ENCODE peak calls at places on chromosomes 4 and X, in six cellular contexts. G is endothelial cell of umbilical vein, L is NB4, U is A549, K is K562, N is HepG2. O is an unnamed sample.

GRCh38 chr4:145279122-145279960 is 99.0 kb upstream of the OTUD4 start:
- DNase-seq in N (no peak), L (no peak), G (peak), K (peak), U (no peak), O (no peak)

GRCh38 chrX:19698691-19699090 is 183.4 kb upstream of the MAP3K15 start:
- DNase-seq in K (no peak), U (no peak), L (no peak), G (no peak), N (no peak), O (no peak)

GRCh38 chrX:13990126-13990525 is 39.6 kb downstream of the GEMIN8 start:
- DNase-seq in N (no peak), K (no peak), L (no peak), G (no peak), U (no peak), O (no peak)

GRCh38 chr4:72377491-72378194 is 191.4 kb downstream of the ADAMTS3 start:
- DNase-seq in G (no peak), N (no peak), K (no peak), L (no peak), U (no peak), O (no peak)

GRCh38 chr4:118904935-118905334 is 16.3 kb downstream of the SYNPO2 start:
- DNase-seq in G (peak), U (no peak), N (no peak), K (peak), L (peak), O (no peak)

GRCh38 chr4:158500054-158500453 is 21.6 kb upstream of the RXFP1 start:
- DNase-seq in U (no peak), G (no peak), K (no peak), N (no peak), L (no peak), O (no peak)

GRCh38 chr4:53943345-53944085 is 120.9 kb downstream of the CHIC2 start:
- DNase-seq in L (peak), K (no peak), G (peak), N (no peak), U (no peak), O (no peak)

GRCh38 chr4:82890602-82890912 is 396 bp downstream of the SEC31A start:
- DNase-seq in K (no peak), U (peak), G (no peak), N (no peak), L (no peak), O (no peak)

GRCh38 chr4:95867919-95868318 is 28.0 kb downstream of the PDHA2 start:
- DNase-seq in N (no peak), G (peak), K (peak), U (no peak), L (peak), O (no peak)

GRCh38 chr4:118765399-118765798 is 70.5 kb downstream of the SEC24D start:
- DNase-seq in G (peak), U (peak), N (no peak), L (no peak), K (peak), O (no peak)

GRCh38 chr4:190020790-190021717 is 6.0 kb downstream of the FRG2 start:
- DNase-seq in K (peak), G (no peak), N (peak), L (no peak), U (peak), O (no peak)

GRCh38 chr4:6885953-6886557 is 23.6 kb upstream of the TBC1D14 start:
- DNase-seq in G (peak), K (no peak), U (no peak), L (peak), N (no peak), O (peak)
- TF ChIP-seq MYC in G (no peak), K (no peak), U (no peak), L (peak), N (no peak), O (no peak)

GRCh38 chr4:86439293-86439692 is 79.4 kb upstream of the MAPK10 start:
- DNase-seq in K (no peak), L (no peak), N (no peak), G (no peak), U (no peak), O (no peak)

GRCh38 chr4:86442881-86443280 is 83.0 kb upstream of the MAPK10 start:
- DNase-seq in G (no peak), U (no peak), N (no peak), K (no peak), L (no peak), O (no peak)

GRCh38 chr4:86446996-86447395 is 87.1 kb upstream of the MAPK10 start:
- DNase-seq in N (no peak), U (no peak), L (no peak), K (no peak), G (no peak), O (no peak)

GRCh38 chr4:86443495-86443894 is 83.6 kb upstream of the MAPK10 start:
- DNase-seq in L (no peak), N (no peak), G (no peak), K (no peak), U (no peak), O (no peak)

DNA sequence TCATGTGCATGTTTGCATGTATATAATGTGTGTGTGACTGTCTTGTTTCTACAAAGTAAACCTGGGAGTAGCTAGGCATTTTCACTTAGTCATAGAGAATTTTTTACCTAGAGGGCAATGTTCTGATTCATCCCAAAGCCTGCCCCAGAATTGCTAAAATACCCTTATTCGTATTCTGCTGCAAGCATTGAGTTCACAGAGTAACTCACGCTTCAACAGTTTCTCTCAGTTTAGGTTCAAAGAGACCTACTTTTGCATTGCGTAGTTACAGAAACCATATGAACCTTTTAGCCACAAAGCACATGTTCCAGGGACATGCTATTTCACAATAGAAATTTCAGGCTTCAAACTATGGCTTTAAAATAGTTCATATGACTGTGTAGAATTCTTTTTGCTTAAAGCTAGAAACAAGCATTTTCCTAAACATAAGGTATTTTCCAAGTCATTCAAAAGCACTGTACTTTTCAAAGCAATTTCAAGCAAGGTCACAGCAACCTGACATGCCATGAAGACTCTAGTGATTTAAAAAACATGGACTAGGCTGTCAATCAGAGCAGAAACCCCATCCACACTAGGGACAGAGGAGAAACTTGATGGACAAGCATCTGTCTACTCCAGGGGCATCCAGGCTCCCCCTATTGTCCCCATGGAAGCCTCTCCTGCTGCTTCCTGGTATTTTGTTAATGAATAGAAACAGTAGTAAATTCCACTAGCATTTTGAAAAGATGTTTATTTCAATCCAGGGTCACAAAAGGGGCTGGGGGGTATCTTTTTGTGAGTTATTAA is 81.5 kb upstream of the MAPK10 start:
- DNase-seq in G (no peak), L (no peak), N (no peak), U (peak), K (no peak), O (peak)
- TF ChIP-seq MYC in G (no peak), L (no peak), N (no peak), U (no peak), K (no peak), O (no peak)

GRCh38 chr4:51906167-51906647 is 63.3 kb downstream of the DCUN1D4 start:
- DNase-seq in N (no peak), K (peak), U (no peak), L (peak), G (peak), O (peak)

GRCh38 chr4:51907001-51907669 is 64.2 kb downstream of the DCUN1D4 start:
- DNase-seq in N (no peak), L (no peak), U (no peak), G (peak), K (no peak), O (no peak)

DNA sequence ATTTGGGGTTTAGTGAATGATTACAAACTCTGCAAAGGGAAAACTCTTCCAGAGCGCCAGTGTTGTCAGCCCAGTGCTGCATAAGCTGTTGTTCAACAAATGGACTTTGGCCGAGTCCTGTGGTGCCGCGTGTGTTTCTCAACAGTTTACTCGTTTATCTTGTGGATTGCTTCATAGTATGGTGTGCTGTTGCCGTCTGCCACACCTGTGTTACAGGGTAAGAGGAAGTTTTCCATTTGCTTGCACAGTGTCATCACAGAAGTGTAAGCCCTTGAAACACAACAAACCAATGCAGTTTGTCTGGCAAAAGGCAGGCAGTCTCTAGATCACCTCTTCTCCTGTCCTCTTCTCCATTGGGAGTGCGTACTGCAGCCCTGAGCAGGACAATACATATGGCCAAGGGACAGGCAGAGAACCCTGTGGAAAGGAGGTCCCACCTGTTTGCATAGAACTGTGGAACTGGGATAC is 66.3 kb downstream of the DCUN1D4 start:
- DNase-seq in G (no peak), N (peak), K (no peak), L (no peak), U (no peak), O (no peak)
- TF ChIP-seq MYC in G (no peak), N (peak), K (no peak), L (no peak), U (no peak), O (no peak)

DNA sequence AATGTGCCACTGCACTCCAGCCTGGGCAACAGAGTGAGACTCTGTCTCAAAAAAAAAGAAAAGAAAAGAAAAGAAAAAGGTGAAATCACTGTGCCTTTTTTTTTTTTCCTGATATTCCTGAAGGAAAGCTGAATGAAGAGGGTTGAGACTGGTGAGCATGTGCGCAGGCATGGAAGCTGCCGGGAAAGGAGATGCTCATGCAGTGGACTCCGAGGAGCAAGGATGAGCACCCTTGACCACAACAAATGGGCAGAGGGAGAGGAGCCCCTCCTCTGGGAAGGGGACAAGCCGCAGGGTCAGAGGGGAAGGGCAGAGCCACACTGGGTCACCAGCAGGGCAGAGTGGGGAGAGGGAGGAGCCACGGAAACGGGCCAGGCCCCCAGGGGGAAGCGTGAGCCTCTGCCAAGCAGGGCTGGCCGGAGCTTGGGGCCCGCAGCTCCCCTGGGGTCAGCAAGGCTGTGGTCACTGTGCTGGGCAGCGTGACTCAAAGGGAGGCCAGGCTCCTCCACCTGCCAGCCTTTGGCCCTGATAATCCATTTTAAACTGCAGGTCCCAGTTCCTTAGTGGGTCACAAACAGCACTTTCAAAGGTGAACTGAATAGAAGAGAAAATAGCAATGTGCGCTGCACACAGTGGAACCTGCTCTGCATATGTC is 79.8 kb downstream of the NAT8L start:
- DNase-seq in K (no peak), G (no peak), N (no peak), L (peak), U (no peak), O (no peak)
- TF ChIP-seq MYC in K (no peak), G (no peak), N (no peak), L (no peak), U (no peak), O (no peak)

GRCh38 chr4:21848001-21848400 is 100.6 kb downstream of the KCNIP4 start:
- DNase-seq in U (no peak), G (no peak), N (no peak), L (no peak), K (no peak), O (no peak)
- TF ChIP-seq MYC in U (no peak), G (no peak), N (no peak), L (no peak), K (no peak), O (no peak)

GRCh38 chr4:907103-907400 is 25.1 kb downstream of the GAK start:
- DNase-seq in L (no peak), G (no peak), N (no peak), K (no peak), U (no peak), O (no peak)

GRCh38 chr4:907691-908437 is 24.3 kb downstream of the GAK start:
- DNase-seq in U (no peak), K (no peak), L (no peak), G (peak), N (no peak), O (no peak)

GRCh38 chr4:903066-904046 is 28.8 kb downstream of the GAK start:
- DNase-seq in L (no peak), N (no peak), K (no peak), U (no peak), G (no peak), O (no peak)

GRCh38 chr4:906311-907102 is 25.6 kb downstream of the GAK start:
- DNase-seq in L (no peak), K (no peak), N (no peak), G (no peak), U (no peak), O (no peak)

GRCh38 chr4:905485-906214 is 26.5 kb downstream of the GAK start:
- DNase-seq in U (no peak), L (no peak), K (no peak), G (no peak), N (no peak), O (no peak)
- TF ChIP-seq MYC in U (no peak), L (no peak), K (no peak), G (no peak), N (no peak), O (no peak)

GRCh38 chrX:39508300-39508692 is 589.5 kb downstream of the BCOR start:
- DNase-seq in K (no peak), L (no peak), U (no peak), N (no peak), G (no peak), O (no peak)
- TF ChIP-seq MYC in K (no peak), L (no peak), U (no peak), N (no peak), G (no peak), O (no peak)